ENCODE peak calls at places on chromosome 4, in five cellular contexts. E is HepG2, D is H1, H is K562, T is GM12878. K is an unnamed sample. For H3K36me3, the result is how much of the 10 kb centered on the place peaks cover.

GRCh38 chr4:17597517-17597916 is 16.9 kb upstream of the MED28 start:
- DNase-seq in D (no peak), T (no peak), E (no peak), H (no peak), K (no peak)

GRCh38 chr4:16727218-16727617 is 171.2 kb downstream of the LDB2 start:
- DNase-seq in T (no peak), D (no peak), H (no peak), E (no peak), K (no peak)

GRCh38 chr4:114282937-114283336 is 303.5 kb upstream of the ARSJ start:
- DNase-seq in H (no peak), T (no peak), D (no peak), E (no peak), K (no peak)

GRCh38 chr4:88130544-88131305 is 27.7 kb downstream of the ABCG2 start:
- DNase-seq in H (no peak), D (no peak), E (no peak), T (no peak), K (no peak)

GRCh38 chr4:4428966-4429875 is 42.3 kb downstream of the NSG1 start:
- DNase-seq in H (no peak), E (no peak), D (no peak), T (no peak), K (no peak)

GRCh38 chr4:170005472-170005871 is 20.7 kb downstream of the MFAP3L start:
- DNase-seq in T (no peak), H (no peak), E (no peak), D (no peak), K (no peak)

GRCh38 chr4:104507112-104507511 is 12.4 kb upstream of the CXXC4 start:
- DNase-seq in E (no peak), D (no peak), H (no peak), T (no peak), K (no peak)

GRCh38 chr4:7818676-7819041 is 121.0 kb downstream of the AFAP1 start:
- DNase-seq in T (no peak), E (peak), D (no peak), H (no peak), K (no peak)

GRCh38 chr4:8342651-8343050 is 73.1 kb downstream of the HTRA3 start:
- DNase-seq in D (peak), H (no peak), E (no peak), T (no peak), K (no peak)

GRCh38 chr4:38160487-38161207 is 200.4 kb downstream of the PTTG2 start:
- DNase-seq in H (peak), D (no peak), E (peak), T (peak), K (peak)

GRCh38 chr4:106707776-106708603 is 328.1 kb downstream of the DKK2 start:
- DNase-seq in E (no peak), H (no peak), T (no peak), D (no peak), K (no peak)

GRCh38 chr4:94523617-94524016 is 71.9 kb downstream of the PDLIM5 start:
- DNase-seq in D (no peak), H (no peak), E (no peak), T (no peak), K (no peak)

GRCh38 chr4:177079327-177079726 is 230.3 kb upstream of the NEIL3 start:
- DNase-seq in T (no peak), H (no peak), D (no peak), E (no peak), K (no peak)

GRCh38 chr4:102959503-102959902 is 60.0 kb downstream of the SLC9B1 start:
- DNase-seq in E (no peak), H (no peak), T (no peak), D (no peak), K (no peak)

GRCh38 chr4:61575796-61576195 is 375.7 kb downstream of the ADGRL3 start:
- DNase-seq in T (no peak), D (no peak), E (no peak), H (no peak), K (no peak)

GRCh38 chr4:99405433-99406115 is 29.6 kb downstream of the ADH7 start:
- DNase-seq in E (peak), D (peak), T (peak), H (peak), K (peak)

GRCh38 chr4:130478406-130478805 is 1382.5 kb downstream of the C4orf33 start:
- DNase-seq in D (no peak), T (no peak), H (no peak), E (no peak), K (no peak)

GRCh38 chr4:119313237-119313636 is 8.7 kb downstream of the FABP2 start:
- DNase-seq in E (no peak), T (no peak), D (no peak), H (no peak), K (no peak)

GRCh38 chr4:181150173-181150572 is 1093.0 kb upstream of the TENM3 start:
- DNase-seq in E (peak), D (no peak), T (no peak), H (no peak), K (no peak)

GRCh38 chr4:56641494-56642051 is 39.5 kb downstream of the HOPX start:
- DNase-seq in D (no peak), H (no peak), E (no peak), T (no peak), K (peak)

GRCh38 chr4:2250764-2251072 is 8.8 kb upstream of the HAUS3 start:
- DNase-seq in T (no peak), E (no peak), H (no peak), D (no peak), K (no peak)

GRCh38 chr4:173752610-173753009 is 222.6 kb upstream of the HAND2 start:
- DNase-seq in D (peak), H (peak), T (no peak), E (peak), K (peak)

GRCh38 chr4:42566835-42567234 is 90.1 kb downstream of the ATP8A1 start:
- DNase-seq in D (no peak), H (no peak), E (no peak), T (no peak), K (no peak)

GRCh38 chr4:139763205-139763604 is 97.6 kb downstream of the MGST2 start:
- DNase-seq in E (no peak), D (no peak), H (no peak), T (no peak), K (no peak)

GRCh38 chr4:16083217-16084191 is at the start of gene PROM1:
- DNase-seq in H (no peak), D (peak), T (no peak), E (peak), K (peak)

GRCh38 chr4:3253808-3254207 is 4.8 kb downstream of the MSANTD1 start:
- DNase-seq in D (peak), H (no peak), T (no peak), E (no peak), K (no peak)

GRCh38 chr4:6330384-6330767 is 60.7 kb downstream of the WFS1 start:
- DNase-seq in T (no peak), E (no peak), D (no peak), H (no peak), K (no peak)

GRCh38 chr4:70788733-70789132 is 51.0 kb downstream of the GRSF1 start:
- DNase-seq in H (no peak), D (no peak), E (no peak), T (no peak), K (no peak)
- H3K36me3 ChIP-seq in H (under half), D (under half), E (under half), T (under half), K (under half)

DNA sequence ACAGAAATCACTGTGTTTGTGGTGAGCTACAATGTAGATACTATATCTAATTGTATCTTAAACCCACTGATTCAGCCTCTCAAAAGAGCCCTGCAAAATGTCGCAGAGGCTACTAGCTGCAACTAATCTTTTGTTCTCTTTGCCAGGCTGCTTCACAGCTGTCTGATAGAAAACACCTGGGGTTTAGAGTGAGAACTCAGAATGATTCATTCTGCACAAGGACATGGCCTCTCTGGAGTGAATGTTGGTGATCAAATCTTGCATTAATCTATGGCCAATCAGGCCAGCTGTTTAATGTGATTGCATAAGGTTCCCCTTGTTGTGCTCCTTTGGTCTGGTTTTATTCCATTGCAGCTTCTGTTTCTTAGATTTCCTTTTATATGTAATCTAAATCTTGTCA is 100.3 kb downstream of the EMCN start:
- DNase-seq in D (no peak), E (no peak), T (no peak), H (no peak), K (no peak)
- TF ChIP-seq SP1 in D (no peak), E (no peak), T (no peak), H (no peak), K (no peak)

DNA sequence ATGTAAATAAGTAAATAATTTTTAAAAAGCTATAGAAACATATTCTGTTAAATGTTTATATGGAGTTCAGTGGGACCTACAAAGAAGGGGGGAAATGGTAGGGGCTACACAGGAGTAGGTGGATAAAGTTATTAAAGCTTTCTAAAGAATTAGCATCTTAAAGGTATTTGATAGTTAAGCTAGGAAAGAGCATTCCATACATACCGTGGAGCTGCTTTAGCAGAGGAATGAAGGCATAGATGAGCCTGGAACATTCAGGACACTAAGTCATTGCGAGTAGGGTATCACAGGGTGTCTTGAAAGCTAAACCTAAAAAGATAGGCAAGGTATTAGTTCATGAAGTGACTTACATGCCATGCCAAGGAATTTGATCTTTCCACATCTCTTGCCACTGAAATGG is 60.4 kb downstream of the SLC10A6 start:
- DNase-seq in D (no peak), T (no peak), E (no peak), H (no peak), K (no peak)
- H3K36me3 ChIP-seq in D (under half), T (under half), E (under half), H (under half), K (under half)

GRCh38 chr4:41359836-41360213 is 103.1 kb downstream of the UCHL1 start:
- DNase-seq in H (no peak), E (no peak), D (no peak), T (no peak), K (no peak)
- TF ChIP-seq SP1 in H (no peak), E (no peak), D (no peak), T (no peak), K (no peak)

DNA sequence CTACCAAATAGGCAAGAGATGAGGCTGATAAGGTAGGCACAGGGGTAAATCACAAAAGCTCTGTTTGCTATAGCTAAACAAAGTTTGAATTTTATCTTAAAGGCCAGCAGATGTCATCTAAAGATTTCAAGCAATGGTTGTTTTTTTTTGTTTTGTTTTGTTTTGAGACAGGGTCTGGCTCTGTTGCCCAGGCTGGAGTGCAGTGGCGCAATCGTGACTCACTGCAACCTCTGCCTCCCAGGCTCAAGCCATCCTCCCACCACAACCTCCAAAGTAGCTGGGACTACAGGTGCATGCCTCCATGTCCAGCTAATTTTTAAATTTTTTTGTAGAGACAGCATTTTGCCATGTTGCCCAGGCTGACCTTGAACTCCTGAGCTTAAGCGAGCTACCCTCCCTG is 43.1 kb upstream of the NEUROG2 start:
- DNase-seq in T (no peak), H (no peak), D (no peak), E (no peak), K (no peak)
- H3K36me3 ChIP-seq in T (under half), H (under half), D (under half), E (under half), K (under half)